ENCODE peak calls at places on chromosomes 3 and 15, in nine cellular contexts. One of them, this sample, is unnamed.

GRCh38 chr15:51097553-51098330 is 3.0 kb upstream of the TNFAIP8L3 start:
- DNase-seq in endodermal cell: no peak
- DNase-seq in MCF 10A: peak; percentile 69
- DNase-seq in hippocampal formation: no peak
- DNase-seq in NCI-H1694 treated with DMSO at 0.1 percent for 48 hours: no peak
- DNase-seq in GDM1: no peak
- DNase-seq in psoas muscle: no peak
- DNase-seq in GM23248: peak; percentile 86
- DNase-seq in EH: peak; percentile 72
- DNase-seq in this sample: no peak

GRCh38 chr3:168534761-168535160 is 439.0 kb upstream of the GOLIM4 start:
- DNase-seq in endodermal cell: peak; percentile 51
- DNase-seq in GDM1: no peak
- DNase-seq in psoas muscle: no peak
- DNase-seq in EH: no peak
- DNase-seq in GM23248: no peak
- DNase-seq in NCI-H1694 treated with DMSO at 0.1 percent for 48 hours: no peak
- DNase-seq in hippocampal formation: no peak
- DNase-seq in MCF 10A: no peak
- DNase-seq in this sample: no peak

GRCh38 chr15:78264304-78265136 is at the start of gene DNAJA4:
- DNase-seq in NCI-H1694 treated with DMSO at 0.1 percent for 48 hours: no peak
- DNase-seq in hippocampal formation: peak; percentile 11
- DNase-seq in GM23248: peak; percentile 59
- DNase-seq in EH: peak; percentile 36
- DNase-seq in MCF 10A: no peak
- DNase-seq in endodermal cell: peak; percentile 74
- DNase-seq in psoas muscle: peak; percentile 76
- DNase-seq in GDM1: no peak
- DNase-seq in this sample: no peak

GRCh38 chr15:31901501-31901900 is 128.8 kb upstream of the CHRNA7 start:
- DNase-seq in NCI-H1694 treated with DMSO at 0.1 percent for 48 hours: no peak
- DNase-seq in hippocampal formation: no peak
- DNase-seq in EH: no peak
- DNase-seq in endodermal cell: no peak
- DNase-seq in MCF 10A: no peak
- DNase-seq in GM23248: no peak
- DNase-seq in psoas muscle: no peak
- DNase-seq in GDM1: no peak
- DNase-seq in this sample: no peak

GRCh38 chr3:188299713-188300112 is 145.8 kb downstream of the LPP start:
- DNase-seq in hippocampal formation: no peak
- DNase-seq in endodermal cell: no peak
- DNase-seq in GDM1: no peak
- DNase-seq in NCI-H1694 treated with DMSO at 0.1 percent for 48 hours: no peak
- DNase-seq in MCF 10A: no peak
- DNase-seq in GM23248: no peak
- DNase-seq in psoas muscle: no peak
- DNase-seq in EH: no peak
- DNase-seq in this sample: no peak

GRCh38 chr3:139657434-139657833 is 20.3 kb downstream of the NMNAT3 start:
- DNase-seq in endodermal cell: peak; percentile 15
- DNase-seq in psoas muscle: no peak
- DNase-seq in EH: no peak
- DNase-seq in hippocampal formation: no peak
- DNase-seq in GM23248: no peak
- DNase-seq in MCF 10A: no peak
- DNase-seq in NCI-H1694 treated with DMSO at 0.1 percent for 48 hours: no peak
- DNase-seq in GDM1: no peak
- DNase-seq in this sample: no peak

GRCh38 chr3:58526124-58526957 is 10.6 kb downstream of the ACOX2 start:
- DNase-seq in NCI-H1694 treated with DMSO at 0.1 percent for 48 hours: no peak
- DNase-seq in psoas muscle: no peak
- DNase-seq in GM23248: peak; percentile 97
- DNase-seq in hippocampal formation: no peak
- DNase-seq in EH: peak; percentile 92
- DNase-seq in GDM1: no peak
- DNase-seq in endodermal cell: peak; percentile 72
- DNase-seq in MCF 10A: peak; percentile 97
- DNase-seq in this sample: no peak

GRCh38 chr3:159987291-159987711 is 1.3 kb upstream of the IL12A start:
- DNase-seq in GM23248: peak; percentile 86
- DNase-seq in GDM1: no peak
- DNase-seq in hippocampal formation: no peak
- DNase-seq in NCI-H1694 treated with DMSO at 0.1 percent for 48 hours: no peak
- DNase-seq in psoas muscle: no peak
- DNase-seq in MCF 10A: peak; percentile 12
- DNase-seq in EH: peak; percentile 75
- DNase-seq in endodermal cell: no peak
- DNase-seq in this sample: no peak

GRCh38 chr3:98556164-98557130 is 24.7 kb downstream of the GPR15 start:
- DNase-seq in NCI-H1694 treated with DMSO at 0.1 percent for 48 hours: no peak
- DNase-seq in EH: no peak
- DNase-seq in GDM1: no peak
- DNase-seq in hippocampal formation: no peak
- DNase-seq in endodermal cell: no peak
- DNase-seq in psoas muscle: no peak
- DNase-seq in GM23248: peak; percentile 7
- DNase-seq in MCF 10A: no peak
- DNase-seq in this sample: no peak

GRCh38 chr3:195160257-195160898 is 110.6 kb downstream of the XXYLT1 start:
- DNase-seq in hippocampal formation: no peak
- DNase-seq in NCI-H1694 treated with DMSO at 0.1 percent for 48 hours: no peak
- DNase-seq in GDM1: no peak
- DNase-seq in MCF 10A: no peak
- DNase-seq in endodermal cell: peak; percentile 65
- DNase-seq in GM23248: peak; percentile 67
- DNase-seq in EH: peak; percentile 87
- DNase-seq in psoas muscle: no peak
- DNase-seq in this sample: peak; percentile 60

GRCh38 chr3:124834723-124835718 is 52.1 kb downstream of the ITGB5 start:
- DNase-seq in MCF 10A: peak; percentile 87
- DNase-seq in EH: peak; percentile 60
- DNase-seq in psoas muscle: peak; percentile 51
- DNase-seq in endodermal cell: peak; percentile 86
- DNase-seq in hippocampal formation: no peak
- DNase-seq in GDM1: peak; percentile 63
- DNase-seq in NCI-H1694 treated with DMSO at 0.1 percent for 48 hours: peak; percentile 72
- DNase-seq in GM23248: peak; percentile 52
- DNase-seq in this sample: peak; percentile 79

GRCh38 chr3:52245322-52246263 is at the start of gene PPM1M:
- DNase-seq in GM23248: peak; percentile 72
- DNase-seq in NCI-H1694 treated with DMSO at 0.1 percent for 48 hours: no peak
- DNase-seq in hippocampal formation: no peak
- DNase-seq in endodermal cell: peak; percentile 88
- DNase-seq in GDM1: peak; percentile 25
- DNase-seq in EH: peak; percentile 75
- DNase-seq in MCF 10A: peak; percentile 38
- DNase-seq in psoas muscle: peak; percentile 55
- DNase-seq in this sample: no peak

GRCh38 chr3:158791259-158791920 is 10.5 kb upstream of the MFSD1 start:
- DNase-seq in psoas muscle: no peak
- DNase-seq in EH: peak; percentile 81
- DNase-seq in GDM1: peak; percentile 62
- DNase-seq in hippocampal formation: peak; percentile 63
- DNase-seq in endodermal cell: no peak
- DNase-seq in GM23248: peak; percentile 92
- DNase-seq in NCI-H1694 treated with DMSO at 0.1 percent for 48 hours: peak; percentile 87
- DNase-seq in MCF 10A: peak; percentile 71
- DNase-seq in this sample: peak; percentile 18

GRCh38 chr3:49371946-49372345 is 13.8 kb upstream of the GPX1 start:
- DNase-seq in psoas muscle: no peak
- DNase-seq in NCI-H1694 treated with DMSO at 0.1 percent for 48 hours: no peak
- DNase-seq in hippocampal formation: no peak
- DNase-seq in MCF 10A: no peak
- DNase-seq in EH: no peak
- DNase-seq in GM23248: no peak
- DNase-seq in endodermal cell: no peak
- DNase-seq in GDM1: no peak
- DNase-seq in this sample: no peak

GRCh38 chr3:191499307-191500125 is 38.6 kb downstream of the PYDC2 start:
- DNase-seq in psoas muscle: peak; percentile 35
- DNase-seq in MCF 10A: peak; percentile 77
- DNase-seq in NCI-H1694 treated with DMSO at 0.1 percent for 48 hours: no peak
- DNase-seq in hippocampal formation: no peak
- DNase-seq in GM23248: peak; percentile 50
- DNase-seq in endodermal cell: peak; percentile 59
- DNase-seq in GDM1: no peak
- DNase-seq in EH: peak; percentile 57
- DNase-seq in this sample: peak; percentile 47

GRCh38 chr3:194224937-194225422 is 89.0 kb downstream of the HES1 start:
- DNase-seq in NCI-H1694 treated with DMSO at 0.1 percent for 48 hours: no peak
- DNase-seq in GM23248: no peak
- DNase-seq in MCF 10A: no peak
- DNase-seq in psoas muscle: no peak
- DNase-seq in hippocampal formation: no peak
- DNase-seq in GDM1: peak; percentile 42
- DNase-seq in endodermal cell: peak; percentile 65
- DNase-seq in EH: no peak
- DNase-seq in this sample: no peak

GRCh38 chr3:149463921-149464320 is 10.6 kb upstream of the TM4SF4 start:
- DNase-seq in endodermal cell: no peak
- DNase-seq in EH: no peak
- DNase-seq in MCF 10A: no peak
- DNase-seq in GM23248: no peak
- DNase-seq in NCI-H1694 treated with DMSO at 0.1 percent for 48 hours: no peak
- DNase-seq in psoas muscle: no peak
- DNase-seq in hippocampal formation: no peak
- DNase-seq in GDM1: no peak
- DNase-seq in this sample: no peak

GRCh38 chr15:49895337-49896223 is 223.5 kb downstream of the ATP8B4 start:
- DNase-seq in EH: peak; percentile 50
- DNase-seq in GDM1: no peak
- DNase-seq in GM23248: peak; percentile 20
- DNase-seq in psoas muscle: no peak
- DNase-seq in hippocampal formation: no peak
- DNase-seq in NCI-H1694 treated with DMSO at 0.1 percent for 48 hours: no peak
- DNase-seq in MCF 10A: no peak
- DNase-seq in endodermal cell: no peak
- DNase-seq in this sample: no peak

GRCh38 chr3:104825116-104825515 is 541.6 kb upstream of the ALCAM start:
- DNase-seq in EH: peak; percentile 49
- DNase-seq in NCI-H1694 treated with DMSO at 0.1 percent for 48 hours: peak; percentile 10
- DNase-seq in hippocampal formation: no peak
- DNase-seq in endodermal cell: peak; percentile 94
- DNase-seq in GDM1: no peak
- DNase-seq in GM23248: peak; percentile 41
- DNase-seq in MCF 10A: no peak
- DNase-seq in psoas muscle: no peak
- DNase-seq in this sample: no peak

GRCh38 chr15:29818141-29818540 is 4.1 kb downstream of the TJP1 start:
- DNase-seq in EH: peak; percentile 44
- DNase-seq in endodermal cell: no peak
- DNase-seq in NCI-H1694 treated with DMSO at 0.1 percent for 48 hours: no peak
- DNase-seq in GM23248: peak; percentile 36
- DNase-seq in hippocampal formation: no peak
- DNase-seq in psoas muscle: no peak
- DNase-seq in MCF 10A: no peak
- DNase-seq in GDM1: no peak
- DNase-seq in this sample: no peak

GRCh38 chr15:67850995-67851535 is 11.2 kb upstream of the RNU6-1 start:
- DNase-seq in GM23248: peak; percentile 70
- DNase-seq in endodermal cell: no peak
- DNase-seq in psoas muscle: no peak
- DNase-seq in hippocampal formation: no peak
- DNase-seq in NCI-H1694 treated with DMSO at 0.1 percent for 48 hours: no peak
- DNase-seq in MCF 10A: peak; percentile 89
- DNase-seq in EH: peak; percentile 40
- DNase-seq in GDM1: peak; percentile 31
- DNase-seq in this sample: no peak

GRCh38 chr15:79724312-79724711 is 172.5 kb downstream of the MTHFS start:
- DNase-seq in hippocampal formation: no peak
- DNase-seq in EH: peak; percentile 69
- DNase-seq in NCI-H1694 treated with DMSO at 0.1 percent for 48 hours: no peak
- DNase-seq in psoas muscle: no peak
- DNase-seq in MCF 10A: peak; percentile 20
- DNase-seq in endodermal cell: no peak
- DNase-seq in GM23248: peak; percentile 69
- DNase-seq in GDM1: no peak
- DNase-seq in this sample: no peak

GRCh38 chr15:70765504-70766281 is 2.3 kb upstream of the UACA start:
- DNase-seq in hippocampal formation: no peak
- DNase-seq in endodermal cell: no peak
- DNase-seq in GDM1: no peak
- DNase-seq in MCF 10A: no peak
- DNase-seq in psoas muscle: no peak
- DNase-seq in GM23248: peak; percentile 78
- DNase-seq in EH: peak; percentile 92
- DNase-seq in NCI-H1694 treated with DMSO at 0.1 percent for 48 hours: no peak
- DNase-seq in this sample: no peak

GRCh38 chr3:72329354-72329753 is 518.9 kb downstream of the SHQ1 start:
- DNase-seq in psoas muscle: no peak
- DNase-seq in GDM1: no peak
- DNase-seq in GM23248: peak; percentile 37
- DNase-seq in EH: peak; percentile 73
- DNase-seq in endodermal cell: no peak
- DNase-seq in MCF 10A: no peak
- DNase-seq in NCI-H1694 treated with DMSO at 0.1 percent for 48 hours: no peak
- DNase-seq in hippocampal formation: peak; percentile 48
- DNase-seq in this sample: peak; percentile 66

GRCh38 chr3:9014189-9014588 is 50.9 kb upstream of the RAD18 start:
- DNase-seq in NCI-H1694 treated with DMSO at 0.1 percent for 48 hours: no peak
- DNase-seq in MCF 10A: no peak
- DNase-seq in hippocampal formation: no peak
- DNase-seq in EH: peak; percentile 27
- DNase-seq in psoas muscle: no peak
- DNase-seq in endodermal cell: peak; percentile 27
- DNase-seq in GDM1: no peak
- DNase-seq in GM23248: peak; percentile 35
- DNase-seq in this sample: no peak

GRCh38 chr3:58434990-58435389 is 1.4 kb upstream of the PDHB start:
- DNase-seq in psoas muscle: no peak
- DNase-seq in GM23248: peak; percentile 76
- DNase-seq in NCI-H1694 treated with DMSO at 0.1 percent for 48 hours: no peak
- DNase-seq in MCF 10A: peak; percentile 51
- DNase-seq in GDM1: no peak
- DNase-seq in hippocampal formation: no peak
- DNase-seq in endodermal cell: peak; percentile 92
- DNase-seq in EH: peak; percentile 94
- DNase-seq in this sample: no peak

GRCh38 chr3:188749010-188749617 is 422.7 kb upstream of the TPRG1 start:
- DNase-seq in hippocampal formation: no peak
- DNase-seq in MCF 10A: peak; percentile 71
- DNase-seq in NCI-H1694 treated with DMSO at 0.1 percent for 48 hours: no peak
- DNase-seq in endodermal cell: peak; percentile 85
- DNase-seq in psoas muscle: no peak
- DNase-seq in GM23248: peak; percentile 21
- DNase-seq in EH: no peak
- DNase-seq in GDM1: no peak
- DNase-seq in this sample: no peak

GRCh38 chr3:195095035-195095703 is 175.8 kb downstream of the XXYLT1 start:
- DNase-seq in endodermal cell: no peak
- DNase-seq in NCI-H1694 treated with DMSO at 0.1 percent for 48 hours: no peak
- DNase-seq in GDM1: no peak
- DNase-seq in EH: no peak
- DNase-seq in psoas muscle: peak; percentile 10
- DNase-seq in GM23248: no peak
- DNase-seq in hippocampal formation: no peak
- DNase-seq in MCF 10A: no peak
- DNase-seq in this sample: no peak

GRCh38 chr3:152011812-152012735 is 138.6 kb downstream of the SUCNR1 start:
- DNase-seq in EH: no peak
- DNase-seq in GM23248: no peak
- DNase-seq in psoas muscle: no peak
- DNase-seq in GDM1: no peak
- DNase-seq in endodermal cell: no peak
- DNase-seq in NCI-H1694 treated with DMSO at 0.1 percent for 48 hours: no peak
- DNase-seq in MCF 10A: no peak
- DNase-seq in hippocampal formation: no peak
- DNase-seq in this sample: no peak

GRCh38 chr3:10772230-10773161 is 43.5 kb upstream of the SLC6A11 start:
- DNase-seq in psoas muscle: no peak
- DNase-seq in MCF 10A: peak; percentile 36
- DNase-seq in endodermal cell: peak; percentile 93
- DNase-seq in NCI-H1694 treated with DMSO at 0.1 percent for 48 hours: no peak
- DNase-seq in GM23248: peak; percentile 13
- DNase-seq in GDM1: no peak
- DNase-seq in hippocampal formation: no peak
- DNase-seq in EH: peak; percentile 2
- DNase-seq in this sample: no peak

GRCh38 chr3:33060609-33061337 is 36.2 kb downstream of the GLB1 start:
- DNase-seq in psoas muscle: no peak
- DNase-seq in NCI-H1694 treated with DMSO at 0.1 percent for 48 hours: no peak
- DNase-seq in GM23248: no peak
- DNase-seq in endodermal cell: no peak
- DNase-seq in MCF 10A: no peak
- DNase-seq in hippocampal formation: no peak
- DNase-seq in GDM1: no peak
- DNase-seq in EH: no peak
- DNase-seq in this sample: no peak

This sample was measured in DMS153.